ENCODE peak calls at places on chromosomes 4 and X, in ten cellular contexts. P is lower leg skin, M is natural killer cell, C is stomach, X is fibroblast of mammary gland, L is IMR-90, J is BE2C, S is WTC11, R is GM13976, H is psoas muscle. V is an unnamed sample.

GRCh38 chrX:49876750-49877149 is 2.5 kb upstream of the USP27X start:
- DNase-seq in R (peak), M (no peak), X (peak), J (peak), C (no peak), H (no peak), L (peak), P (no peak), S (no peak), V (peak)

GRCh38 chr4:54986095-54986846 is 139.1 kb downstream of the KDR start:
- DNase-seq in M (no peak), R (no peak), C (no peak), J (no peak), P (no peak), L (no peak), X (no peak), H (no peak), S (peak), V (no peak)

GRCh38 chrX:31213941-31214340 is 142.1 kb upstream of the FTHL17 start:
- DNase-seq in J (peak), R (peak), M (no peak), P (no peak), X (peak), S (peak), L (peak), H (no peak), C (no peak), V (peak)

GRCh38 chr4:122156819-122157218 is 4.7 kb downstream of the BLTP1 start:
- DNase-seq in J (no peak), S (no peak), H (no peak), M (no peak), R (peak), X (no peak), C (no peak), P (no peak), L (peak), V (no peak)

GRCh38 chr4:89356086-89356485 is 48.5 kb upstream of the GPRIN3 start:
- DNase-seq in J (no peak), H (no peak), M (no peak), X (peak), L (no peak), C (peak), S (no peak), P (no peak), R (no peak), V (no peak)

GRCh38 chr4:102734591-102735385 is 26.0 kb downstream of the MANBA start:
- DNase-seq in L (peak), S (no peak), X (peak), R (peak), M (peak), C (peak), H (no peak), P (no peak), J (no peak), V (no peak)

GRCh38 chr4:118221193-118221800 is 131.5 kb downstream of the PRSS12 start:
- DNase-seq in S (no peak), C (no peak), X (no peak), M (no peak), R (no peak), H (no peak), J (no peak), P (no peak), L (peak), V (no peak)

GRCh38 chr4:20857081-20857480 is 156.8 kb downstream of the PACRGL start:
- DNase-seq in C (no peak), P (no peak), X (no peak), J (no peak), R (no peak), H (no peak), M (no peak), L (no peak), S (no peak), V (no peak)

GRCh38 chr4:107155366-107155765 is 119.3 kb upstream of the DKK2 start:
- DNase-seq in S (no peak), P (no peak), R (no peak), M (no peak), X (no peak), H (no peak), L (no peak), J (no peak), C (no peak), V (no peak)

GRCh38 chr4:169611991-169612868 is at the start of gene NEK1:
- DNase-seq in P (peak), H (peak), S (peak), J (peak), L (peak), R (peak), C (peak), X (peak), M (peak), V (peak)

GRCh38 chr4:39616651-39617050 is 22.0 kb downstream of the SMIM14 start:
- DNase-seq in H (no peak), R (no peak), P (no peak), L (no peak), S (no peak), C (no peak), M (no peak), J (no peak), X (peak), V (no peak)

DNA sequence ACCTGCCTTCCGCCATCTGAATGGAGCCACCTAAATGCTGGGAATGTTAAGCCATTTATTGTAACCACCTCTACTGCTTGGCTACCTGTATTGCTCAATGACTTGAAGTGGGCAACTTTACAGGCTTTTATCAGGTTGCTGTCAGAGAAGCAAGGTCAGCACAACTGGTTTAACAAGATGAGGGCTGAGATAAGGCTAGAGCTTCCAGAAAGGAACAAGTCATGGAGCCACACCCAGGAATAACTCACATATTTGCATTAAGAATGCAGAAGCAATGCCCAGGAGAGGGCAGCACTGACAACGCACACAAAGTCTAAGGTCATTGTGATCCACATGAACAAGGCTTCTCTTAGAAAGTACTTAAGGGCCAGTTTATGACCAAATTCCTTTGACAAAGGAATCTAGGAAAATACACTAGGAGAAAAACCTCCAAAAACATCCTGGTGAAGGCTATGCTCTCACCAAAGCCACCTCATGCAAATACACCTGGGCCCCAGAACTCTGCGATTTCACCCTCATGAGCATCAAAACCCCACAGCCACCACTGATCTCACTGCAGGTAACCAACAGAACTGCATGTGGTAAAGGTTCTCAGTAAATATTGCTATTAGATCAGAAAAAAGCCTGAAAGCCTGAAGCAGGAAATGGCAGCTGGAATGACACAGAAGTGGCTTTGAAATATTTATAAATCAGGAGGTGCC is 15.0 kb upstream of the STS start:
- DNase-seq in M (no peak), S (peak), R (no peak), C (peak), P (no peak), H (no peak), L (peak), X (peak), J (peak), V (peak)
- TF ChIP-seq CTCF in M (no peak), S (no peak), R (peak), C (peak), P (no peak), H (peak), L (peak), X (peak), J (peak), V (peak)

DNA sequence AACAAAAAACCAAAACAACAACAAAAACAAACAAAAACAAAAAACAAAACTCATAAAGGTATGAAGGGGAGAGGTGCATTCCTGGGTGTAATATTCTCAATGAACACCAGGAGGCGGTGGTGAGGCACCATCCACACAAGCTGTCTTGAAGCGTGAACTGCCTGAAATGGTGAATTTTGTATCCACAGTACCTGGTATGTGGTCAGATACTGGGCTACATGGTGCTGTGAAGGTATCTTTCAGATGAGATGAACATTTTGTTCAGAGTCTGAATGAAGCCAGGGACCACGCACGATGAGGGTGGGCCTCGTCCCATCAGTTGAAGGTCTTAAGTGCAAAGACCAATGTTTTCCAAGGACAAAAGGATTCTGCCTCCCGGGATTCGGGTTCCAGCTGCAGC is 58.5 kb downstream of the ASMT start:
- DNase-seq in P (peak), R (peak), M (no peak), J (no peak), C (no peak), X (peak), S (peak), L (no peak), H (no peak), V (peak)
- TF ChIP-seq CTCF in P (no peak), R (peak), M (peak), J (peak), C (peak), X (peak), S (peak), L (peak), H (peak), V (peak)

GRCh38 chrX:104565791-104566687 is at the start of gene IL1RAPL2:
- DNase-seq in C (peak), J (peak), X (peak), H (no peak), L (no peak), S (peak), M (no peak), R (peak), P (no peak), V (peak)
- TF ChIP-seq CTCF in C (peak), J (peak), X (peak), H (peak), L (peak), S (no peak), M (no peak), R (peak), P (no peak), V (peak)

GRCh38 chr4:83284161-83285021 is at the start of gene COQ2:
- DNase-seq in L (peak), C (peak), M (peak), X (peak), J (peak), S (peak), H (peak), R (peak), P (peak), V (peak)
- TF ChIP-seq CTCF in L (peak), C (no peak), M (no peak), X (no peak), J (peak), S (no peak), H (peak), R (peak), P (no peak), V (no peak)

GRCh38 chr4:22237846-22238513 is 277.9 kb downstream of the ADGRA3 start:
- DNase-seq in L (no peak), C (no peak), J (no peak), H (no peak), X (no peak), S (no peak), R (no peak), P (no peak), M (no peak), V (no peak)

GRCh38 chr4:22241415-22241814 is 274.5 kb downstream of the ADGRA3 start:
- DNase-seq in X (no peak), P (no peak), H (no peak), L (no peak), C (no peak), J (no peak), S (no peak), M (no peak), R (no peak), V (no peak)

GRCh38 chr4:22240814-22241213 is 275.1 kb downstream of the ADGRA3 start:
- DNase-seq in R (no peak), C (no peak), J (no peak), L (no peak), S (no peak), M (no peak), H (no peak), X (no peak), P (no peak), V (no peak)

GRCh38 chr4:22237155-22237751 is 278.6 kb downstream of the ADGRA3 start:
- DNase-seq in L (peak), C (peak), H (no peak), S (peak), J (peak), P (no peak), X (peak), R (no peak), M (peak), V (peak)

DNA sequence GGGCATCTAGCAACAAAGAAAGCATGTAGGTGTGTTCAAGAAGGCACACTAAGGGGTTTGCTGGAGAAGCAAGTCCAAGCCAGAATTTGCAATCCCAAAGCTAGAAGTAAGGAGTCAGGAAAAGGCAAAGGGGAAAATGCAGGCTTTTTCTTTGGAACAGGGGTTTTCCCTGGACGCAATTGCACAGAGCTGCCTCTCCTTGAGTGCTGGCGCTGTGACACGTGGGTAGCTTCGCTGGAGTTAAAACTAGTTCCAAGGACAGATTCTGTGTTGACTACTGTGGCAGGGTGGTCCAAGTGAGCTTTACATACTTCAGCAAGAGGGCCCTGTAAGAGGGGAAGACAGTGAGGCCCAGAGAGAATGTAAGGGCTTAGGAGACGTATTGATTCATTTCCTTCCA is 277.1 kb downstream of the ADGRA3 start:
- DNase-seq in P (no peak), S (peak), X (no peak), J (peak), H (no peak), R (no peak), L (no peak), C (no peak), M (no peak), V (no peak)
- TF ChIP-seq CTCF in P (no peak), S (no peak), X (no peak), J (peak), H (no peak), R (no peak), L (no peak), C (no peak), M (no peak), V (no peak)

GRCh38 chrX:69031971-69032391 is 133.3 kb downstream of the PJA1 start:
- DNase-seq in P (no peak), S (no peak), X (no peak), R (no peak), H (no peak), J (no peak), M (no peak), C (no peak), L (peak), V (no peak)

GRCh38 chrX:69034451-69034850 is 130.8 kb downstream of the PJA1 start:
- DNase-seq in X (no peak), M (no peak), C (no peak), S (no peak), L (no peak), H (no peak), J (no peak), P (no peak), R (no peak), V (no peak)

GRCh38 chrX:69033936-69034335 is 131.3 kb downstream of the PJA1 start:
- DNase-seq in H (no peak), R (peak), M (no peak), J (no peak), X (no peak), P (no peak), C (no peak), S (no peak), L (no peak), V (no peak)

GRCh38 chrX:69031181-69031580 is 134.1 kb downstream of the PJA1 start:
- DNase-seq in J (no peak), X (peak), P (no peak), R (no peak), M (no peak), H (no peak), C (no peak), L (no peak), S (peak), V (peak)

GRCh38 chrX:69032601-69033000 is 132.7 kb downstream of the PJA1 start:
- DNase-seq in M (no peak), R (no peak), C (no peak), L (peak), X (no peak), P (no peak), H (no peak), J (no peak), S (no peak), V (peak)
- TF ChIP-seq CTCF in M (no peak), R (no peak), C (no peak), L (no peak), X (no peak), P (no peak), H (no peak), J (no peak), S (no peak), V (no peak)

DNA sequence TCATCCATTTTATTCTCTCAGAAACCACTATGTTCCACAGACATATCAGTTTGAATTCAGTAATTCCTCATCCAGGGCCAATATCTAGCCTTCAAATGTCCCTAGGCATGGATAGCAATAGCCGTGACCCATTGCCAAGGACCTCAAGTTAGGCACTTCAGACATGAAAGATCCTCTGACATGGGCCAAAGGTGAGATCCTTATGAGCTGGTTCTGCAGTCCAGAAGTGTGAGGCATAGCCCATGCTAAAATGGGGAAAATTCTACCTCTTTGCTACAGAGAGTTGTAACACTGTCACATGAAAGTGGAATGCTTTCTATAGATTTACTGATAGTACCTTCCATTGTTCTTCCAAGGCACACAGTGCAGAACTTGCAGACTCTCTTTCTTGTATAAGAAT is 349.7 kb upstream of the GALNT7 start:
- DNase-seq in X (no peak), C (no peak), L (no peak), R (no peak), J (no peak), H (no peak), P (no peak), S (no peak), M (no peak), V (no peak)
- TF ChIP-seq CTCF in X (no peak), C (no peak), L (no peak), R (no peak), J (no peak), H (no peak), P (no peak), S (no peak), M (no peak), V (no peak)

DNA sequence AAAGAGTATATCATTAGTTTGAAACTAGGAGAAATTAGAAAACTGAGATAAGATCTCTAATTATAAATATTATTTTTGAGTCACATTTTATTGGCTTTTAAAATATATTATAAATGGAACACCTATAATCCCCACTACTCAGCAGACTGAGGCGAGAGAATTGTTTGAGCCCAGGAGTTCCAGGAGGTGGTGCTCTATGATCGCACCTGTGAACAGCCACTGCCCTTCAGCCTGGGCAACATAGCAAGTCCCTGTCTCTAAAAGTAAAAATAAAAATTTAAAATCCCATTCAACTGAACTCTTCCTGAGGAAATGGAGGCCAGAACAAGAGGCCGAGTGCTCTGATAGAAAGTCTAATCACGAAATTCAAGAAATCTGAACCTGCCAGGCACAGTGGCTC is 6.3 kb upstream of the C4orf36 start:
- DNase-seq in L (peak), J (peak), R (no peak), M (no peak), S (no peak), P (no peak), H (no peak), C (no peak), X (no peak), V (no peak)
- TF ChIP-seq CTCF in L (peak), J (peak), R (peak), M (no peak), S (no peak), P (no peak), H (peak), C (no peak), X (peak), V (no peak)

V was measured in Calu3.